ENCODE peak calls at places on chromosomes 11 and 22, in seven cellular contexts. A is fibroblast of pulmonary artery, J is upper lobe of right lung, G is HFFc6, Q is heart right ventricle, H is type B pancreatic cell, F is neural crest cell. Y is an unnamed sample.

GRCh38 chr22:16783930-16784354 is 41.3 kb downstream of the XKR3 start:
- DNase-seq in H (no peak), J (no peak), A (no peak), F (no peak), G (no peak), Q (no peak), Y (no peak)

GRCh38 chr11:60165946-60166345 is 16.9 kb downstream of the MS4A6A start:
- DNase-seq in Q (no peak), G (no peak), J (no peak), F (no peak), H (no peak), A (no peak), Y (no peak)

GRCh38 chr11:127639916-127640315 is 639.3 kb upstream of the KIRREL3 start:
- DNase-seq in H (no peak), G (no peak), F (no peak), Q (no peak), J (no peak), A (no peak), Y (no peak)

GRCh38 chr11:34181254-34181653 is 75.8 kb downstream of the NAT10 start:
- DNase-seq in F (no peak), G (no peak), A (no peak), J (no peak), Q (no peak), H (no peak), Y (no peak)

GRCh38 chr22:23622634-23623033 is 9.5 kb downstream of the DRICH1 start:
- DNase-seq in Q (no peak), H (no peak), A (no peak), G (no peak), J (no peak), F (no peak), Y (no peak)

GRCh38 chr22:20802452-20802851 is 28.5 kb downstream of the SERPIND1 start:
- DNase-seq in A (no peak), G (no peak), F (no peak), Q (no peak), J (no peak), H (no peak), Y (no peak)

GRCh38 chr22:44734801-44735517 is 17.4 kb upstream of the ARHGAP8 start:
- DNase-seq in G (no peak), A (no peak), J (no peak), H (no peak), Q (no peak), F (no peak), Y (no peak)

GRCh38 chr11:66327171-66328035 is 8.8 kb downstream of the RIN1 start:
- DNase-seq in G (peak), F (no peak), H (no peak), J (no peak), Q (no peak), A (peak), Y (no peak)

GRCh38 chr11:75260396-75260795 is 19.8 kb downstream of the TPBGL start:
- DNase-seq in J (peak), A (no peak), H (no peak), F (no peak), Q (no peak), G (no peak), Y (no peak)

GRCh38 chr11:19565639-19566038 is 147.0 kb upstream of the NAV2 start:
- DNase-seq in J (no peak), Q (no peak), F (no peak), G (no peak), H (no peak), A (no peak), Y (no peak)

GRCh38 chr11:504994-505344 is 2.1 kb downstream of the RNH1 start:
- DNase-seq in H (no peak), F (no peak), A (no peak), Q (no peak), G (no peak), J (no peak), Y (no peak)

GRCh38 chr11:112477929-112478317 is 217.3 kb upstream of the PLET1 start:
- DNase-seq in H (no peak), J (no peak), Q (no peak), G (no peak), A (no peak), F (no peak), Y (no peak)

GRCh38 chr11:90204832-90205646 is 17.8 kb downstream of the CHORDC1 start:
- DNase-seq in Q (no peak), J (no peak), G (peak), H (no peak), A (peak), F (no peak), Y (no peak)

GRCh38 chr11:41309111-41309522 is 150.3 kb downstream of the LRRC4C start:
- DNase-seq in A (no peak), J (no peak), Q (no peak), F (no peak), G (no peak), H (no peak), Y (no peak)

GRCh38 chr22:29106839-29107238 is 34.0 kb downstream of the KREMEN1 start:
- DNase-seq in A (no peak), G (no peak), J (no peak), H (no peak), F (no peak), Q (no peak), Y (no peak)

GRCh38 chr22:29302681-29303465 is 3.6 kb upstream of the GAS2L1 start:
- DNase-seq in F (no peak), Q (no peak), J (no peak), H (no peak), A (no peak), G (no peak), Y (no peak)

GRCh38 chr11:134562941-134563471 is 151.0 kb upstream of the B3GAT1 start:
- DNase-seq in Q (peak), A (no peak), H (peak), J (peak), G (no peak), F (no peak), Y (no peak)

GRCh38 chr11:62124186-62125113 is 639 bp downstream of the INCENP start:
- DNase-seq in F (peak), J (no peak), A (peak), G (peak), Q (peak), H (no peak), Y (peak)

GRCh38 chr11:127620660-127621059 is 620.1 kb upstream of the KIRREL3 start:
- DNase-seq in J (no peak), H (no peak), F (no peak), G (no peak), Q (no peak), A (peak), Y (no peak)

GRCh38 chr11:19735512-19735911 is 22.9 kb downstream of the NAV2 start:
- DNase-seq in J (no peak), H (no peak), Q (no peak), G (peak), F (no peak), A (peak), Y (no peak)

GRCh38 chr11:70467196-70468085 is 69.1 kb downstream of the CTTN start:
- DNase-seq in G (peak), A (peak), Q (peak), F (peak), H (no peak), J (peak), Y (peak)

GRCh38 chr11:26228778-26229177 is 103.2 kb upstream of the ANO3 start:
- DNase-seq in G (no peak), Q (no peak), A (peak), H (no peak), F (no peak), J (no peak), Y (no peak)

GRCh38 chr22:33748714-33749113 is 171.6 kb downstream of the LARGE1 start:
- DNase-seq in H (no peak), Q (no peak), F (no peak), G (no peak), J (no peak), A (no peak), Y (no peak)

GRCh38 chr11:101390539-101390938 is 193.3 kb downstream of the TRPC6 start:
- DNase-seq in G (no peak), A (peak), F (no peak), H (no peak), Q (no peak), J (no peak), Y (no peak)

GRCh38 chr11:104700609-104701008 is 197.7 kb downstream of the CASP12 start:
- DNase-seq in J (no peak), A (peak), Q (no peak), F (no peak), H (no peak), G (no peak), Y (no peak)

GRCh38 chr22:22085702-22086500 is 103.3 kb upstream of the TOP3B start:
- DNase-seq in G (peak), Q (no peak), J (no peak), A (peak), F (no peak), H (no peak), Y (no peak)

GRCh38 chr22:32165692-32166091 is 6.6 kb upstream of the C22orf42 start:
- DNase-seq in H (no peak), F (no peak), G (no peak), J (no peak), Q (no peak), A (no peak), Y (no peak)

GRCh38 chr11:8036002-8036802 is 44.8 kb upstream of the TUB start:
- DNase-seq in J (no peak), Q (no peak), A (no peak), G (no peak), F (no peak), H (peak), Y (no peak)

GRCh38 chr11:58926251-58926650 is 13.0 kb upstream of the GLYATL1 start:
- DNase-seq in J (no peak), H (no peak), Q (no peak), G (no peak), F (no peak), A (no peak), Y (no peak)

GRCh38 chr11:78957481-78958245 is 383.0 kb upstream of the NARS2 start:
- DNase-seq in G (peak), H (no peak), F (no peak), Q (no peak), A (peak), J (no peak), Y (no peak)

GRCh38 chr22:31139866-31140716 is at the start of gene PLA2G3:
- DNase-seq in A (peak), J (peak), F (peak), G (no peak), Q (no peak), H (no peak), Y (peak)

GRCh38 chr11:96314326-96315050 is 28.5 kb downstream of the MAML2 start:
- DNase-seq in H (no peak), G (peak), J (no peak), A (peak), Q (no peak), F (no peak), Y (no peak)

GRCh38 chr11:80562726-80563125 is 1121.9 kb upstream of the TENM4 start:
- DNase-seq in F (no peak), Q (no peak), G (no peak), A (no peak), J (no peak), H (no peak), Y (no peak)

GRCh38 chr11:38594881-38595280 is 1996.8 kb upstream of the RAG2 start:
- DNase-seq in A (no peak), J (no peak), G (no peak), Q (no peak), H (no peak), F (no peak), Y (no peak)

GRCh38 chr22:42928969-42929837 is 72.1 kb upstream of the ARFGAP3 start:
- DNase-seq in G (no peak), Q (no peak), F (no peak), A (peak), J (peak), H (no peak), Y (no peak)

GRCh38 chr22:30371321-30371720 is 14.5 kb downstream of the CCDC157 start:
- DNase-seq in F (no peak), Q (no peak), G (no peak), H (no peak), A (no peak), J (no peak), Y (no peak)

GRCh38 chr22:26131755-26132154 is 37.5 kb upstream of the SEZ6L start:
- DNase-seq in G (no peak), J (no peak), A (no peak), H (no peak), F (no peak), Q (no peak), Y (no peak)

GRCh38 chr22:26139320-26139719 is 29.9 kb upstream of the SEZ6L start:
- DNase-seq in J (no peak), H (no peak), Q (peak), F (no peak), A (no peak), G (no peak), Y (no peak)

DNA sequence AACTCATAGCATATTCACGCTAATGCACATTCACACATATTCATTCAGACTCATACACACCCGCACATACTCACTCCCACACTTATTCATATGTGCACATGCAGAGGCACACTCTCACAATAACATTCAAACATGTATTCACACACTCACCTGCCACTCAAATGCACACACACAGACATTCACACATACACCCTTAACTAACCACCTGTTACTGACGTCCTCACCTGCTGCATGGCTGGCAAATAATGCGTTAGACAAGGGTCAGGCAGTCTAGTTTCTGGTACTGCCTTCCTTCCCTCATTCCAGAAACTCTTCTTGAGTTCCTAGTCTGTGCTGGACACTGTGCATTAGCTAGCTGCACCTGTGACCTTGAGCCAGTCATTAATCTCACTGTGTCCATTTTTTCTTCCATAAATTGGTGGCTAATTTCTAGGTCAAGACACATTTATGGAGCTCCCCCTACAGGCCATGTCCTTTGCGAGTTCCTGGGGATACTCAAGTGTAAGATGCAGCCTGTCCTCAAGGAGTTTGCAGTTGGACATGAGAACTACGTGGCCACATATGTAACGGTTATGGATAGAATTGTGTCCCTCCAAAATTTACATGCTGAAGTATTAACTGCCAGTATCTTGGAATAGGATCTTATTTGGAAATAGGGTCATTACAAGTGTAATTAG is 34.5 kb upstream of the SEZ6L start:
- DNase-seq in G (no peak), F (no peak), Q (no peak), J (no peak), H (no peak), A (no peak), Y (no peak)
- TF ChIP-seq CTCF in G (peak), F (peak), Q (no peak), J (no peak), H (peak), A (no peak), Y (peak)

DNA sequence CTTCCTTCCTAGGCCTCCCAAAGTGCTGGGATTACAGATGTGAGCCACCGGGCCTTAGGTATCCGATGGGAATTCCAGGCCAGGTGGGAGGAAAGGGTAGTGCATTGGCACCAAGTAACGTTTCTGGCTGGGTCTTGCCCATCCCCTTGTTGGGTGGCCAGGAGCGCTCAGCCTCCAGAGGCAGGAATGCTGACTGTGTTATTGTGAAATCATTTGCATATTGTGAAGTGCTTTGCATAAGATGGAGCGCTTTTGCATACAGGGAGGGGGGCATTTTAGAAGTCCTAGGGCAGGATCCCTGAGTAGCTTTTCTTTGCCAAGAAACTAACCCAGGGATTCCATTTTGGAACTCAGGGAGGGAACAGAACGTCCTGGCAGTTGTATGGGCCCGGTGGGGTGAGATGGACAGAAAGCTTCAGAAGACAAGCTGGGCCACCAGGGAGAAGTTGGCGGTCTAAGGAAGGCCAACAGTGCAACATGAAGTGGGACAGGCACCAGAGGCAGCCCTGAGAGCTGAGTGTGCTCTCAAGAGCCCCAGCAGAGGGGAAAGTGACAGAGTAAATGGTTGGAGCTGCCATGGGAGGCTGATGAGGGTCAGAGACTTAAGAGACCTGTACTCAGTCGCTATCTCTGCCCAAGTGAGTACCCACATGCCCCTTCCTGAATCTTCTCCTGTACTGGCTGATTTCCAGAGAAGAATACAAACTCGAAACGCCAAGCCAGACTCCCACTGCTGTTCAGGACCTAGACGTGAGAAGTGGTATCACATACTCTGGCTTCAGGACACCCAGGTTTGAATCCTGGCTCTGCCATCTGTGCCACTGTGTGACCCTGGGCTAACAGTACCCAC is 1.3 kb upstream of the SLC39A13 start:
- DNase-seq in F (no peak), G (no peak), J (no peak), A (peak), Q (no peak), H (no peak), Y (no peak)
- TF ChIP-seq CTCF in F (no peak), G (peak), J (no peak), A (no peak), Q (no peak), H (peak), Y (no peak)

DNA sequence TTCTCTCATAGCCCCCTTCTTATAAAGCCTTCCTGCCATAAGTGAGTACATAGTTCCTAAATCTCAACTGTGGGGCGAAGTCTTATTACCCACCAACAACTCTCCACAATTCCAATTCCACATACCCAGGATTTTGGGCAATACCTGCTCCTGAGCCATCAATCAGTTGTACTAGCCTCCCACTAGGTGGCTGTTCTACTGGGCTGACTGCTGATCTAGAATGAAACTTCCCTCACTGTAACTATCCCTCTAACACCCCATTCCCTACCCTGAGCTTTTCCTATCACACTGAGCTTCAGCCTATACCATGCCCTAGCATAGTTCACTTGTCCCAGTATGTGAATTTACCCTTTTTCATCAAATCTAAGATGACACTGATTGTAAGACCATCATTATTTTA is 52.5 kb downstream of the RRAS2 start:
- DNase-seq in H (no peak), Q (no peak), G (no peak), J (no peak), A (no peak), F (no peak), Y (no peak)
- TF ChIP-seq CTCF in H (no peak), Q (no peak), G (peak), J (no peak), A (peak), F (no peak), Y (no peak)

GRCh38 chr22:37892566-37893338 is 13.3 kb upstream of the MICALL1 start:
- DNase-seq in G (no peak), F (no peak), J (peak), H (no peak), Q (peak), A (peak), Y (no peak)
- TF ChIP-seq CTCF in G (no peak), F (no peak), J (no peak), H (no peak), Q (no peak), A (no peak), Y (no peak)

GRCh38 chr11:106159846-106160245 is 82.4 kb downstream of the AASDHPPT start:
- DNase-seq in Q (no peak), F (no peak), G (no peak), A (peak), J (no peak), H (no peak), Y (no peak)

GRCh38 chr11:106152013-106152412 is 74.6 kb downstream of the AASDHPPT start:
- DNase-seq in H (no peak), F (no peak), Q (no peak), A (peak), J (no peak), G (no peak), Y (no peak)

GRCh38 chr11:106152824-106153223 is 75.4 kb downstream of the AASDHPPT start:
- DNase-seq in G (peak), J (no peak), F (no peak), H (no peak), A (peak), Q (no peak), Y (no peak)

GRCh38 chr11:106160494-106160893 is 83.0 kb downstream of the AASDHPPT start:
- DNase-seq in A (no peak), F (no peak), G (no peak), J (no peak), H (no peak), Q (no peak), Y (no peak)

DNA sequence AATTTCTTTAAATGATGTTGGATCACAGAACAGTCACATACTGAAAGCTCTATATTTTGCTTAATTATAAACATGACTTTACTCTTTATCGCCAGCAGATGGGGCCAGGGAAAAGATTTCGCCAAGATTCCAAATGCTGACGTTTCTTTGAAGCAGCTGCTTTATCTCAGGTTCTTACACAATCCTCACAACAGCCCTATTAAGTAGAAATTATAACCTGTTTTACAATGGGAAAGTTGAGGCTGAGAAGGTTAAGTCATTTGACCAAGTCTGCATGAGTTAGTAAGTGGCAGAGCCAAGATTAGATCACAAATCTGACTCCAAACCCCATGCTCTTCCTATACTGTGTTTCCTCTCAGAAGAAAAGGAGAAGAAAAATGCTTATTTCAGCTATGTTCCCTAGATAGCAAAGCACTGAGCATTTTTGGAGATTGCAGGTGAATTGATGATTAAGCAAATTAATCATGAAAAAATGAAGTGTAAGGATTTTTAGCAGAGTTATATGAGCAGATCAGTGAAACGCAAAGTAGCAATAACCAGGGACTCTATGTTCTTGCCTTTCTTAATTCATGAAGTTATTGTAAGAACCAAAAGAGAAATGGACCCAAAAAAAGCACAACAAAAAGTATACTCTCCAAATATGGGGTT is 79.0 kb downstream of the AASDHPPT start:
- DNase-seq in J (no peak), F (peak), H (no peak), G (peak), Q (no peak), A (peak), Y (peak)
- TF ChIP-seq CTCF in J (peak), F (peak), H (peak), G (peak), Q (no peak), A (peak), Y (peak)

GRCh38 chr11:125257185-125257584 is 92.6 kb downstream of the PKNOX2 start:
- DNase-seq in F (no peak), A (no peak), H (no peak), J (no peak), G (no peak), Q (no peak), Y (peak)
- TF ChIP-seq CTCF in F (no peak), A (peak), H (peak), J (no peak), G (peak), Q (no peak), Y (peak)

Y was measured in endothelial cell.